ENCODE peak calls at places on chromosome 7, in nine cellular contexts. H is kidney epithelial cell, E is AG10803, L is foreskin fibroblast, S is stomach, A is tibial nerve, B is GM06990, N is OCI-LY7, Y is GM12865. W is an unnamed sample.

GRCh38 chr7:25216837-25217236 is 11.4 kb downstream of the NPVF start:
- DNase-seq in S (no peak), H (peak; percentile 9), L (peak; percentile 67), N (peak; percentile 75), A (no peak), E (peak; percentile 38), Y (peak; percentile 59), B (peak; percentile 9), W (peak; percentile 35)

GRCh38 chr7:137343483-137343841 is at the start of gene PTN:
- DNase-seq in N (no peak), A (no peak), Y (no peak), S (no peak), L (peak; percentile 80), E (peak; percentile 32), B (no peak), H (no peak), W (peak; percentile 67)

GRCh38 chr7:36760856-36761762 is 36.8 kb upstream of the AOAH start:
- DNase-seq in L (no peak), A (no peak), E (no peak), N (no peak), B (no peak), Y (no peak), H (no peak), S (no peak), W (no peak)

GRCh38 chr7:130213820-130214219 is 6.2 kb downstream of the SSMEM1 start:
- DNase-seq in Y (no peak), B (no peak), H (no peak), N (no peak), E (no peak), S (no peak), A (no peak), L (no peak), W (no peak)

GRCh38 chr7:40299097-40299496 is 164.3 kb downstream of the SUGCT start:
- DNase-seq in H (peak; percentile 93), B (no peak), S (no peak), N (no peak), A (no peak), L (peak; percentile 85), E (peak; percentile 88), Y (no peak), W (peak; percentile 92)

GRCh38 chr7:42010751-42011150 is 226.3 kb downstream of the GLI3 start:
- DNase-seq in S (no peak), A (no peak), H (no peak), N (no peak), E (peak; percentile 58), L (no peak), Y (no peak), B (no peak), W (no peak)

GRCh38 chr7:149459540-149460433 is 1.1 kb downstream of the ZNF777 start:
- DNase-seq in S (no peak), B (peak; percentile 60), N (peak; percentile 10), Y (peak; percentile 48), H (no peak), A (no peak), E (peak; percentile 9), L (peak; percentile 41), W (no peak)

GRCh38 chr7:36763084-36763807 is 39.0 kb upstream of the AOAH start:
- DNase-seq in H (no peak), A (no peak), N (no peak), L (no peak), B (no peak), E (peak; percentile 13), Y (no peak), S (no peak), W (peak; percentile 45)

GRCh38 chr7:135768064-135768463 is 19.5 kb upstream of the FAM180A start:
- DNase-seq in N (no peak), E (no peak), A (no peak), H (no peak), B (no peak), S (no peak), Y (no peak), L (no peak), W (no peak)

GRCh38 chr7:40673285-40673684 is 538.5 kb downstream of the SUGCT start:
- DNase-seq in E (peak; percentile 69), L (peak; percentile 85), N (no peak), H (no peak), A (no peak), B (no peak), Y (no peak), S (no peak), W (peak; percentile 89)

GRCh38 chr7:36601596-36601995 is 122.7 kb downstream of the AOAH start:
- DNase-seq in B (no peak), L (peak; percentile 57), E (no peak), H (no peak), Y (no peak), S (no peak), A (no peak), N (no peak), W (no peak)

GRCh38 chr7:22302951-22303423 is 54.0 kb downstream of the RAPGEF5 start:
- DNase-seq in H (no peak), S (no peak), N (no peak), Y (no peak), A (no peak), B (no peak), L (no peak), E (peak; percentile 77), W (no peak)

GRCh38 chr7:1246170-1246870 is 13.6 kb downstream of the UNCX start:
- DNase-seq in Y (no peak), H (no peak), E (no peak), S (no peak), L (no peak), A (no peak), N (no peak), B (no peak), W (no peak)

GRCh38 chr7:1246871-1247526 is 14.3 kb downstream of the UNCX start:
- DNase-seq in S (no peak), H (no peak), E (no peak), L (no peak), A (no peak), N (no peak), B (no peak), Y (no peak), W (no peak)

GRCh38 chr7:1248459-1249131 is 15.9 kb downstream of the UNCX start:
- DNase-seq in Y (no peak), E (no peak), B (no peak), L (no peak), S (no peak), A (no peak), H (no peak), N (no peak), W (no peak)

GRCh38 chr7:1248077-1248458 is 15.4 kb downstream of the UNCX start:
- DNase-seq in E (no peak), S (no peak), A (no peak), B (no peak), Y (no peak), H (no peak), L (no peak), N (no peak), W (no peak)

DNA sequence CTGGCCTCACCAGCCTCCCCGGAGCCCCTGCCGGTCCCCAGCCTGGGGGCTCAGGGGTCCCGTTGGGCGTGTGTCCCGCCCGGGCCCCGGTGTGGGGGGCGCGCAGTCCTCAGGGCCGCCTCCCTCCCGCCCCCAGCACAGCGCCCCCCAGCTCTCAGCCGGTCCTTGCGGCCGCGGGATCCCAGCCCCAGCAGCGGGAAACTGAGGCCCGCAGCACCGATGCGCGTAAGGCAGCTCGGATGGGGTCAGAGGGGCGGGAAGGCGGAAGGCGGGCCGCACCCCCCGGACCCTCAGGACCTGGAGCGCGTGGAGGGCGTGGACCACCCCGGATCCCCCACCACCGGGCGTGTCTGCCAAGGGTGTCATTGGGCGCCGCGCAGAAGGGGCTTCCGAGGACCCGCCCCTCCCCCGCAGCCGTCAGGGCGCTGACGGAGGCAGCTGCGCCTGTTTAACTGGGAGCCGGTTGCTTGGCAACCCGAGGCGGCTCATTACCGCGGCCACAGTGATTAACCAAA is 14.9 kb downstream of the UNCX start:
- DNase-seq in L (peak; percentile 49), E (no peak), S (no peak), B (no peak), Y (no peak), N (no peak), H (no peak), A (no peak), W (no peak)
- H3K4me3 ChIP-seq in L (no peak overlapping the region), E (no peak overlapping the region), S (peak overlapping the region; percentile 6), B (no peak overlapping the region), Y (no peak overlapping the region), N (no peak overlapping the region), H (no peak overlapping the region), A (no peak overlapping the region), W (no peak overlapping the region)

DNA sequence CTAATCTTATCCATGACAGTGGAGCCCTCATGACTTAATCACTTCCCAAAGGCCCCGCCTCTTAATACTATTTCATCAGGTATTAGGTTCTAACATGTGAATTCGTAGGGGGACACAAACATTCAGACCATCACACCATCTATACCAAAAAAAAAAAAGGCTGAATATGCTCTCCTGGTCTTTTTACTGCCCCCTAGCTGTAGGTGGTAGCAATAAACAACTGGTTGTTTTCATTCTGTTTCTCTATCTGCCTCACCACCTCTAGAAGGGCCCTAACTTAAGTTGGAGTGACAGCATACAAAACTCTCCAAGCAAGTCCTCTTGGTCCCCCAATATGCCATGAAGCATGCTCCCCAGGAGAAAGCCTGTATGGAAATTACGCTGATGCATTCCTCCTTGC is 94.1 kb downstream of the GRM8 start:
- DNase-seq in N (peak; percentile 31), B (no peak), E (no peak), S (no peak), L (no peak), Y (peak; percentile 21), H (no peak), A (no peak), W (no peak)
- TF ChIP-seq CTCF in N (peak; percentile 79), B (peak; percentile 69), E (no peak), S (no peak), L (no peak), Y (peak; percentile 52), H (peak; percentile 30), A (no peak), W (no peak)

DNA sequence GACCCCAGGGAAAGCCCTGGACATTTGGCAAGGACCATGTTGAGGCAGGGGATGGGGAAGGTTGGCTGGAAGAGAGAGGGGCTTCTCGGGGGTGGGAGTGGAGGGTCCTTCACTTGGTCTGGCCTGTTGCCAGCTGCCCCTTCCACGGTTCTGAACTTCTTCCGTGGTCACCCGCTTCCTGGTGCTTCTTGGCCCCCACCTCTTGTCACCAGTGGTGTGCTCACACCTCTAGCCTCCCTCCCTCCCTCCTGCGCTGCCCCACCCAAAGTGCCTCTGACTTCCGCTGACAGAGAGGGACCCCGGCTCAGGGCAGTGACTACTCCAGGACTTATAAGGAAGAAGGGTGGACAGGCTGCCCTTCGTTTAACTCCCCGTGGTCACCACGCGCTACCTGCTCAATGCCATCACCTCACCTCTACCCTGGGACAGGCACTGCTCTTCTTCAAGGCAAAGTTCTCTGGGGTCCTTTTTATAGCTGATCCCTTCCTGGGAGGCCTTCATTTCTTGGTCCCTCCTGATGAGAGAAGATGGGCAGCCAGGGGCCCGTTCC is at the start of gene MUC12:
- DNase-seq in A (no peak), H (no peak), N (no peak), Y (no peak), B (no peak), S (no peak), L (no peak), E (no peak), W (no peak)
- H3K4me3 ChIP-seq in A (no peak within 1 kb of the TSS), H (no peak within 1 kb of the TSS), N (no peak within 1 kb of the TSS), Y (no peak within 1 kb of the TSS), B (no peak within 1 kb of the TSS), S (no peak within 1 kb of the TSS), L (no peak within 1 kb of the TSS), E (no peak within 1 kb of the TSS), W (no peak within 1 kb of the TSS)

DNA sequence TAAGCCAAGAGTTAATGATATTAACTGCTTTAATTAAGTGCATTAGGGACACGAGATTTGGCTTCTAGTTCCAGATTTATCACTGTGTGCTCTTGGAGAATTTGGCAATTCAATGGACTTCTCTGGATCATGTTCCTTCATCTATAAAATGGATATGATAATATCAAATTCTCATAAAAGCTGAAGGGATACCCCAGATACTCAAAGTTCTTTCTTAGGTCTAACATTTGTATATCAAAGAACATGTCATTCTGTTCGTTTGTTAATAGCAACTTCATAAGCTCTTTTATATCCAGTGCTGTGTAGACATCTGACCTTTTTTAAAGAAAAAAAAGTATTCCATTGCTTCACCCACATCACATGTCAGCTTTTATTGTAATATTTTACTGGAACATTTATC is 54.6 kb upstream of the HDAC9 start:
- DNase-seq in L (no peak), B (no peak), Y (no peak), E (no peak), N (no peak), S (no peak), H (no peak), A (no peak), W (no peak)
- TF ChIP-seq CTCF in L (no peak), B (no peak), Y (no peak), E (no peak), N (no peak), S (no peak), H (no peak), A (no peak), W (no peak)